ENCODE peak calls at places on chromosomes 2 and 18, in seven cellular contexts. Z, A, T, K, V, P and E are unnamed samples.

GRCh38 chr18:70148039-70148438 is 57.4 kb downstream of the RTTN start:
- DNase-seq in A (no peak), K (no peak), P (no peak), Z (no peak), V (no peak), T (no peak), E (no peak)

GRCh38 chr18:58416704-58417683 is 211.9 kb downstream of the ALPK2 start:
- DNase-seq in A (no peak), V (no peak), T (no peak), K (peak; percentile 33), P (no peak), Z (no peak), E (no peak)

GRCh38 chr2:100365434-100365833 is 43.1 kb upstream of the LONRF2 start:
- DNase-seq in Z (no peak), P (peak; percentile 50), V (no peak), A (no peak), K (peak; percentile 98), T (no peak), E (no peak)

GRCh38 chr2:8328189-8328588 is 353.7 kb upstream of the ID2 start:
- DNase-seq in T (no peak), P (no peak), K (no peak), Z (no peak), V (no peak), A (no peak), E (no peak)

GRCh38 chr2:47076586-47077441 is 78.3 kb downstream of the STPG4 start:
- DNase-seq in P (peak; percentile 99), K (peak; percentile 97), V (no peak), Z (no peak), A (no peak), T (peak; percentile 63), E (no peak)

GRCh38 chr2:174263989-174264388 is 15.7 kb upstream of the OLA1 start:
- DNase-seq in T (no peak), Z (no peak), P (peak; percentile 91), A (no peak), V (no peak), K (peak; percentile 58), E (no peak)

GRCh38 chr2:117850015-117850414 is 35.5 kb downstream of the DDX18 start:
- DNase-seq in T (no peak), P (no peak), V (no peak), Z (no peak), K (no peak), A (no peak), E (no peak)

GRCh38 chr2:170885130-170885791 is 43.8 kb upstream of the GORASP2 start:
- DNase-seq in A (no peak), Z (no peak), P (peak; percentile 20), V (no peak), K (no peak), T (no peak), E (no peak)

GRCh38 chr2:133504566-133505505 is 63.4 kb downstream of the NCKAP5 start:
- DNase-seq in A (no peak), T (peak; percentile 25), P (peak; percentile 30), Z (no peak), K (peak; percentile 80), V (no peak), E (peak; percentile 81)

GRCh38 chr18:61991201-61991600 is 98.4 kb upstream of the RNF152 start:
- DNase-seq in T (no peak), A (no peak), P (no peak), V (no peak), Z (no peak), K (peak; percentile 93), E (no peak)

GRCh38 chr2:96386470-96386869 is 50.9 kb downstream of the NCAPH start:
- DNase-seq in Z (no peak), V (no peak), A (no peak), T (no peak), P (no peak), K (no peak), E (no peak)